ENCODE peak calls at places on chromosomes 13 and 19, in five cellular contexts. N is HCT116, A is HepG2, V is H1, Q is GM12878. J is an unnamed sample.

GRCh38 chr19:50870417-50871089 is 2.7 kb upstream of the KLK2 start:
- DNase-seq in N (no peak), A (peak), V (peak), Q (no peak), J (peak)

GRCh38 chr19:12779162-12779993 is 4.0 kb upstream of the HOOK2 start:
- DNase-seq in N (no peak), A (peak), V (no peak), Q (no peak), J (peak)

GRCh38 chr19:56076413-56076998 is 44.6 kb downstream of the ZNF787 start:
- DNase-seq in N (peak), A (peak), V (peak), Q (no peak), J (peak)

GRCh38 chr13:97234742-97235141 is 12.6 kb downstream of the MBNL2 start:
- DNase-seq in N (no peak), A (no peak), V (no peak), Q (no peak), J (no peak)

GRCh38 chr13:65240773-65241172 is 1989.4 kb downstream of the PCDH9 start:
- DNase-seq in N (no peak), A (no peak), V (no peak), Q (no peak), J (no peak)

GRCh38 chr19:30303131-30303654 is 69.0 kb upstream of the ZNF536 start:
- DNase-seq in N (no peak), A (no peak), V (no peak), Q (no peak), J (no peak)

GRCh38 chr13:77356155-77356554 is 29.3 kb upstream of the MYCBP2 start:
- DNase-seq in N (no peak), A (no peak), V (no peak), Q (no peak), J (no peak)

GRCh38 chr19:8261881-8262280 is 46.3 kb downstream of the CD320 start:
- DNase-seq in N (no peak), A (no peak), V (no peak), Q (no peak), J (no peak)

GRCh38 chr13:53460776-53461175 is 432.2 kb downstream of the OLFM4 start:
- DNase-seq in N (no peak), A (no peak), V (no peak), Q (no peak), J (no peak)

GRCh38 chr13:104326523-104326922 is 1260.3 kb upstream of the SLC10A2 start:
- DNase-seq in N (no peak), A (no peak), V (no peak), Q (no peak), J (no peak)

GRCh38 chr13:29081036-29081435 is 260.9 kb downstream of the MTUS2 start:
- DNase-seq in N (no peak), A (no peak), V (no peak), Q (peak), J (no peak)

GRCh38 chr19:23070353-23070781 is 46.5 kb upstream of the ZNF730 start:
- DNase-seq in N (no peak), A (no peak), V (peak), Q (no peak), J (peak)

GRCh38 chr19:23071087-23071511 is 45.7 kb upstream of the ZNF730 start:
- DNase-seq in N (no peak), A (no peak), V (no peak), Q (no peak), J (peak)

DNA sequence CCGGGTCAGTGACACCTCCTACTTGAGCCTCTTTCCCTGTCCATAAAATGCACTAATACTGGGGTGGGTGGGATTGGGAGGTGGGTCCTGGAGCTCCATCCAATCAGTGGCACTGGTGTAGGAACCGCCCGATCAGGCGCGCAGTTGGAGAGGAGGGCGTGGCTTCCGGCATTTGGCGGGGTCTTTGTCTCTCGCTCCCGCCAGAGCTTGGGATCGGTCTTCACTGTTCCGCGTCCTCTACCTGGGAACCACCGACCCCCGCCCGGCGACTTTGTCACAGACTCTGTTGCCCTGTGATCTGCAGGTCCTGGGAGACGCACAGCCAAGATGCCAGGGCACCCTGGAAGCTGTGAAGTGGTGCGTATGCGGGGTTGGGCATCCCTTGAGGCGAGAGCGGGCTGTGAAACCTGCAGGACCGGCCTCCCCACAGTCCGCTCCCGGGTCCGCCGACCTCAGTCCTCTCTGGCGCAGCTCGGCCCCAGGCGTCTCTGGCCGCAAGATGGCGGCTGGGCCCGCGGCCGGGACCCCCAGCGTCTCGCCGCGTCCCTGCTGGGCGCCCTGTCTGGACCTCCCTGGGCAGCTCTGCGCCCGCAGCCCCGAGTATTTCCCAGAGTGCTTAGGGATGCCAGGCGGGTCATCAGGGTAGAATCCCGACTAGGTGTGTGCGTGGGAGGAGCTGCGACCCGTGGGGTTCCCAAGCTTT is 41.6 kb upstream of the ZNF730 start:
- DNase-seq in N (no peak), A (no peak), V (peak), Q (no peak), J (peak)
- TF ChIP-seq SRF in N (no peak), A (no peak), V (no peak), Q (no peak), J (no peak)

GRCh38 chr19:45249261-45250033 is 1.6 kb upstream of the MARK4 start:
- DNase-seq in N (no peak), A (no peak), V (no peak), Q (no peak), J (no peak)

GRCh38 chr19:45245334-45245787 is at the start of gene EXOC3L2:
- DNase-seq in N (no peak), A (no peak), V (no peak), Q (no peak), J (peak)

GRCh38 chr19:45245826-45246225 is 619 bp upstream of the EXOC3L2 start:
- DNase-seq in N (no peak), A (no peak), V (no peak), Q (no peak), J (no peak)

GRCh38 chr19:45244133-45244532 is 1.1 kb downstream of the EXOC3L2 start:
- DNase-seq in N (no peak), A (no peak), V (no peak), Q (no peak), J (no peak)

GRCh38 chr19:45247136-45247535 is 1.9 kb upstream of the EXOC3L2 start:
- DNase-seq in N (no peak), A (no peak), V (no peak), Q (no peak), J (no peak)
- TF ChIP-seq SRF in N (no peak), A (no peak), V (no peak), Q (no peak), J (no peak)

DNA sequence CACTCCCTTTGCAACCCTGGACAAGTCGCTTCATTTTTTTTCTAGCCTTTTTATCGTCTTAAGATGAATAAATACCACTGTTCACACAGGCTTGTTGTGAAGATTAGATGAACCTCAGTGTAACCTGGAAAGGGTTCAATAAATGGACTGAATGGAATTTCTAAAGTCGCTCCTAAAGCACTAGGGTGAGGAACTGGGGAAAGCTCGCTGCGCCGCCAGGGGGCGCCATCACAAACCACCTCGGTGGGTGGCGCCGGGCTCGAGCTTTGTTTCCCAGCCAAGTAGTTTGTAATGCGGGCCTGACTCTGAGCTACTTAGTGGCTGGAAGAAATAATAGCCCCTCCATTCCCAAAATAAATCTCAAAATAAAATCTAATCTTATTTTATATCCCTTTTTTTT is 2.2 kb upstream of the CEACAM6 start:
- DNase-seq in N (peak), A (peak), V (peak), Q (no peak), J (peak)
- TF ChIP-seq SRF in N (no peak), A (no peak), V (no peak), Q (no peak), J (no peak)

GRCh38 chr13:113538689-113539058 is 45.9 kb upstream of the TFDP1 start:
- DNase-seq in N (no peak), A (no peak), V (no peak), Q (no peak), J (no peak)
- TF ChIP-seq SRF in N (no peak), A (no peak), V (no peak), Q (no peak), J (no peak)

DNA sequence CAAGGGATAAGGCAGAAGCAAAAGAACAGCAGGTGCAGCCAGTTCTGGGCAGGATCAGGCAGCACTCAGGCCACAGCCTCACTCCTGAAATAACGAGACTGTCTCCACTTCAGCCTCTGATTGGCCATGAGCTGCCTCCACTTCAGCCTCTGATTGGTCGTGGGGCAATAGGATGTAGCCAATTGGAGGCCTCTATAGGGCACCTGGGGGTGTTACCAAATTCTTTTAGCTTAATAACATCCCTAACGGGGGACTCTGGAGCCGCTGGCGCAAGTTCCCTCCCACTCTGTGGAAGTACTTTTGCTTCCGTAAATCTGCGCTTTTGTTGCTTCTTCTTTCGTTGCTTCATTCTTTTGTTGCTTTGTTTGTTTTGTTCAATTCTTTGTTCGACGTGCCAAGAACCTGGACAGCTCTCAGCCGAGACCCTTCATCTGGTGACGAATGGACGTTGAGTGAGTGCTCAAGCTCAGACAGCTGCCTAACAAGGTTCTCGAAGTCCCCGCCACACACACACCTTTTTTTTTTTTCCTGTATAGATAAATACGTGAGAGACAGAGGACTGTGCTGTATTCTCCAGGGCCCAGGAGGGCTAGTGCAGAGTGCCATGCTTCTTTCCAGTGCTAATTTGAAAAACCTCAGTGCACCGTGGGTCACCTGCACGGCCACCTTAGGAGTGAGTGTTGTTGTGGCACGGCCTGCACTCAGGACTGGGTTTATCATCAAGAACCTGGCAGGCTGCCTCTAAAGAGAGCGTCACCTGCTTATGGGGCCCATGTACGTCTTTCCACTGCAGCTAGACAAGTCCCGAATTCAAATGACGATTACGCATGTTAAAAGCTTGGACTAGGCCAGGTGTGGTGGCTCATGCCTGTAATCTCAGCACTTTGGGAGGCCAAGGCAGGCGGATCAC is 32.0 kb upstream of the TUBGCP3 start:
- DNase-seq in N (peak), A (no peak), V (peak), Q (no peak), J (no peak)
- TF ChIP-seq SRF in N (no peak), A (no peak), V (no peak), Q (no peak), J (no peak)

DNA sequence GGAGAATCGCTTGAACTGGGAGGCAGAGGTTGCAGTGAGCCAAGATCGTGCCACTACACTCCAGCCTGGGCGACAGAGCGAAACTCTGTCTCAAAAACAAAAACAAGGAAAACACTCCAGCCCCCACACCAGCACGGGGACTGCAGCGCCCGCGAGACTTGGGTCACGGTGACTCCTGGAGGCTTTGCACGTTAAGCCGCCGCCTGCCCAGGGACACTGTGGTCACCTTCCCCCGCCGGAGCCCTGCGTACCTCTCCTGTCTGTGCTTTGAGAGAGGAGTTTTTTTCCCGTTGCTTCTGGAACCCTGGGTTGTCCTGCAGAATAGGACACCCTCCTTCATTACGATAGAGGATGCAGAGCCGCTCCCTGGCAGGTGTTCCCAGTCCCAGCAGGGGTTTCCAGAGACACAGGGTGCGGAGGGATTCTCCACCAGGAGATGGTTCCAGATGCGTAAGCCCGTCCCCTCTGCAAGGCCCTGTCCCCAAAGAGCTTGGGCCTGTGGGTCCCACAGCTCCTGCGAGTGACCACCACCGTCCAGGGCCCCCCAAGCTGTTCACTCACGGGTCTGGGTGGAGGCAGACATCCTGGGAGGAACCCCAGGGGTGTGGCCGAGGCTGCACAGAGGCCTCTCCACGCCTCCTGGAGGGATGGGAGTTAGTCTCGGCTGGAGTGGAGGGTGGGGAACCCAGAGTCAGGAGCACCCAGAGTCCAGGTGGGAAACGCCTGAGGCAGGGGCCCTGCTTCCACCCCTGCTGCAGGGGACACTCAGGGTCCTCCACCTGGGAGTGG is 42.8 kb upstream of the NDUFS7 start:
- DNase-seq in N (no peak), A (no peak), V (no peak), Q (no peak), J (no peak)
- TF ChIP-seq SRF in N (no peak), A (no peak), V (no peak), Q (no peak), J (no peak)

GRCh38 chr13:30406779-30407416 is 15.4 kb upstream of the UBE2L5 start:
- DNase-seq in N (no peak), A (no peak), V (no peak), Q (no peak), J (no peak)

GRCh38 chr13:30409911-30410704 is 12.2 kb upstream of the UBE2L5 start:
- DNase-seq in N (no peak), A (no peak), V (no peak), Q (no peak), J (no peak)

GRCh38 chr13:30410705-30411125 is 11.6 kb upstream of the UBE2L5 start:
- DNase-seq in N (no peak), A (no peak), V (no peak), Q (no peak), J (no peak)

GRCh38 chr13:30412351-30412750 is 9.9 kb upstream of the UBE2L5 start:
- DNase-seq in N (no peak), A (no peak), V (no peak), Q (no peak), J (no peak)

DNA sequence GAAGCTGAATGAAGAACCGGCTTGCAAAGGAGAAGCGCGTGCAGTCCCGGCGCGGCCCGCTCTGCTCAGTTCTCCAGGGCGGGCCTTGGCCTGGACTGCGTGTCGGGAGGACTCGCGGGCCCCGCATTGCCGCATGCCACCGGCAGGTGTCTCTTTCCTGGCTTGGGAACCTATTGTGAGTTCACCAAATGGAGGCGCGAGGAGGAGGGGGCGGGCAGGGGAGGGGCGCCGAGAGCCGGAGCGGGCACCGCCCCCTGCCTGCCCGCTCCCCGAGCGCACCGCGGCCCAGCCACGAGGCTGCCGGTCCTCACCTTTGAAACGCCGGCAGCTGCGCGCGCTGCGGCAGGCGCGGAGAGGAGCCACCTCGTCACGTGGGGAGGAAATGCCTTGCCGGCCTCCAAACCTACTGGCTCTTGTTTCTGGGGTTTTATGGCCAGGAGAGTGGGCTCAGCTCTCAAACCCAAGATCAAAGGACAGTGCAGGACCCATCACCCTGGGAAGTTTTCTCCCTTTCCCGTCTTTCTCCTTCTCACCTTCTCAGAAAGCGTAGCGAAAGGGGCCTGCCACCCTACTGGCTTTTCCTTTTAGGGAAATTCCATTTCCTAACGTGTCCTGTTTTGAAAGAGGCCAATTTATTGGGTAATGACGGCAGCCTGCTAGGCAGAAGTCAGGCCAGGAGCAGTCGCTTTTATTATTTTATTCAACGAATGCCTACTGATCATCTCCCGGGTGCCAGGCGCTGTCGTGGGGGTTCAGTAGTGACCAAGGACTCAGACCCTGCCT is 13.8 kb upstream of the UBE2L5 start:
- DNase-seq in N (no peak), A (peak), V (peak), Q (no peak), J (peak)
- TF ChIP-seq SRF in N (no peak), A (peak), V (no peak), Q (no peak), J (no peak)

DNA sequence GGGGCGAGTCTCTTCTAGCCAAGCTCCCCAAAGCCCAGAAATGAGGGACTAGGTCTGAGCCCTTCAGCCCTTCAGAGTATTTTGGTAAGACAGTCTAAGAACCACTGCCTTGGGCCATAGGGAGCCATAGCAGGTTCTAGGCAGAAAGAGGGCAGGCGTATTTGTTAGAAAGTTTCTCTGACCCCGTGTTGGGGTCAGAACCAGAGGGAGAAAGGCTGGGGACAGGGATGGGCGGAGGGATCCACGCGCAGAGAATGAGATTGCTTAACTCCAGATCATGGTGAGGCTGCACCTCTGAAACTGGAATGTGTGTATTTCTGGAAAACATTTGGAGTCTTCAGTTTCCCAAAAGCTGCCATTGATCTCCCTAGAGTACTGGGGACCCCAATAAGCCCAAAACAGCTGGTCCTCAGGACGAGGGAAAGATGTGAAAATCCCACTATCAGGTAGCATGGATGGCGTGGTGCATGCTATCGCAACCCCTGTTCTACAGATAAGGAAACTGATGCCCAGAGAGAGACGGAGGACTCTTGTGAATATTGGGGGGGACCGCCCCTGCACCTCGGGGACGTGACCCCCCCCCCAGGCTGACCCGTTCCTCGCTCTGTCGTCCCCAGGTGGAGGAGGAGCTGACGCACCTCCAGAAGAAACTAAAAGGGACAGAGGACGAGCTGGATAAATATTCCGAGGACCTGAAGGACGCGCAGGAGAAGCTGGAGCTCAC is 703 bp upstream of the TPM4 start:
- DNase-seq in N (no peak), A (no peak), V (no peak), Q (no peak), J (no peak)
- TF ChIP-seq SRF in N (no peak), A (no peak), V (no peak), Q (no peak), J (no peak)

GRCh38 chr19:34600366-34600765 is 76.6 kb downstream of the SCGB2B2 start:
- DNase-seq in N (no peak), A (no peak), V (no peak), Q (peak), J (no peak)
- TF ChIP-seq SRF in N (no peak), A (no peak), V (no peak), Q (no peak), J (no peak)

DNA sequence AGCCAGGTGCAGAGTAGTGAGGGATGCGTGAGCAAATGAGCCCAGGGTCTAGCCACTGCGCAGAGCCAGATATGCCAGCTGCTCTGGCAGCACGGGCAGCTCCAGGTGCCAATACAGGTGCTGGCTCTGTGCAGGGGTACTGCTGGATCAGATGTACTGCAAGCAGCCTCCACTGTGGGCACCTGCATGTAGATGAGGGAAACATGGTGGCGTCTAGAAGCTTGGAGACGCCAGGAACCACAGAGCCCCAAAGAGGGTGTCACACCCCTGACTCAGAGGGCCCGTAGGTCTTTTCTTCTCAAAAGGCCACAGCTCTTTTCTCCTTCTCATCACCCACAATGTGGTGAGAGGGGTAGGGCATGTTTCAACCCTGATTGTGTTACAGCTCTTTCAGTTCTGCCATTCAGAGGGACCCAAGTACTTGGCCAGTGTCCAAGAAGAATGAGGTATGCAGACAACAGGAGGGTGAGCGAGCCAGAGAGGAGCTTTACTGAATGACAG is 244.4 kb upstream of the SLITRK1 start:
- DNase-seq in N (no peak), A (no peak), V (no peak), Q (peak), J (no peak)
- TF ChIP-seq SRF in N (no peak), A (no peak), V (no peak), Q (no peak), J (no peak)